ENCODE peak calls at places on chromosomes 5 and 9, in ten cellular contexts. R is esophagus muscularis mucosa, W is K562, F is stomach, E is sigmoid colon, V is A549, S is GM12878, M is transverse colon, I is HepG2, G is H1. U is an unnamed sample.

GRCh38 chr5:80152778-80153177 is 103.1 kb downstream of the SERINC5 start:
- DNase-seq in R (no peak), W (no peak), F (no peak), E (no peak), V (no peak), S (no peak), M (no peak), I (no peak), G (no peak), U (no peak)

GRCh38 chr5:52798952-52799351 is 11.2 kb downstream of the ITGA1 start:
- DNase-seq in R (no peak), W (no peak), F (no peak), E (no peak), V (no peak), S (no peak), M (no peak), I (no peak), G (no peak), U (no peak)

GRCh38 chr5:159965031-159965837 is 43.7 kb upstream of the TTC1 start:
- DNase-seq in R (no peak), W (peak; percentile 43), F (peak; percentile 55), E (no peak), V (peak; percentile 45), S (no peak), M (peak; percentile 50), I (peak; percentile 20), G (peak; percentile 85), U (peak; percentile 21)

GRCh38 chr9:91720313-91720712 is 229.7 kb downstream of the ROR2 start:
- DNase-seq in R (no peak), W (no peak), F (no peak), E (no peak), V (no peak), S (no peak), M (no peak), I (no peak), G (no peak), U (no peak)

GRCh38 chr5:113195726-113196125 is 219.1 kb downstream of the DCP2 start:
- DNase-seq in R (no peak), W (no peak), F (no peak), E (no peak), V (no peak), S (no peak), M (no peak), I (no peak), G (no peak), U (no peak)

GRCh38 chr5:54317511-54318260 is 7.3 kb upstream of the ARL15 start:
- DNase-seq in R (no peak), W (no peak), F (no peak), E (no peak), V (no peak), S (no peak), M (no peak), I (no peak), G (no peak), U (no peak)

GRCh38 chr5:51395245-51395644 is 12.0 kb downstream of the ISL1 start:
- DNase-seq in R (no peak), W (no peak), F (no peak), E (no peak), V (no peak), S (no peak), M (no peak), I (no peak), G (no peak), U (no peak)

GRCh38 chr9:3337515-3337914 is 188.3 kb downstream of the RFX3 start:
- DNase-seq in R (no peak), W (peak; percentile 5), F (no peak), E (no peak), V (no peak), S (no peak), M (no peak), I (no peak), G (no peak), U (no peak)

GRCh38 chr5:151164687-151165392 is 7.3 kb upstream of the ANXA6 start:
- DNase-seq in R (no peak), W (peak; percentile 87), F (peak; percentile 82), E (peak; percentile 91), V (peak; percentile 77), S (peak; percentile 83), M (peak; percentile 85), I (peak; percentile 69), G (peak; percentile 85), U (peak; percentile 88)

GRCh38 chr5:6220346-6221088 is 157.8 kb downstream of the MED10 start:
- DNase-seq in R (peak; percentile 64), W (no peak), F (no peak), E (no peak), V (no peak), S (no peak), M (no peak), I (peak; percentile 79), G (no peak), U (no peak)
- H3K4me1 ChIP-seq in R (no peaks in the 10 kb centered on the region), W (no peaks in the 10 kb centered on the region), F (no peaks in the 10 kb centered on the region), E (no peaks in the 10 kb centered on the region), V (no peaks in the 10 kb centered on the region), S (no peaks in the 10 kb centered on the region), M (no peaks in the 10 kb centered on the region), I (peaks cover 23% of the 10 kb centered on the region), G (no peaks in the 10 kb centered on the region), U (no peaks in the 10 kb centered on the region)

GRCh38 chr9:128409450-128409849 is 11.2 kb upstream of the CERCAM start:
- DNase-seq in R (no peak), W (no peak), F (no peak), E (no peak), V (no peak), S (no peak), M (no peak), I (no peak), G (no peak), U (no peak)

GRCh38 chr9:128411373-128412119 is 9.1 kb upstream of the CERCAM start:
- DNase-seq in R (no peak), W (no peak), F (no peak), E (no peak), V (no peak), S (no peak), M (no peak), I (no peak), G (no peak), U (no peak)

GRCh38 chr9:128409998-128410397 is 10.7 kb upstream of the CERCAM start:
- DNase-seq in R (no peak), W (peak; percentile 55), F (no peak), E (no peak), V (peak; percentile 59), S (no peak), M (no peak), I (peak; percentile 24), G (no peak), U (no peak)

GRCh38 chr9:128414461-128414860 is 6.2 kb upstream of the CERCAM start:
- DNase-seq in R (no peak), W (peak; percentile 45), F (no peak), E (no peak), V (peak; percentile 55), S (no peak), M (no peak), I (peak; percentile 50), G (no peak), U (no peak)

DNA sequence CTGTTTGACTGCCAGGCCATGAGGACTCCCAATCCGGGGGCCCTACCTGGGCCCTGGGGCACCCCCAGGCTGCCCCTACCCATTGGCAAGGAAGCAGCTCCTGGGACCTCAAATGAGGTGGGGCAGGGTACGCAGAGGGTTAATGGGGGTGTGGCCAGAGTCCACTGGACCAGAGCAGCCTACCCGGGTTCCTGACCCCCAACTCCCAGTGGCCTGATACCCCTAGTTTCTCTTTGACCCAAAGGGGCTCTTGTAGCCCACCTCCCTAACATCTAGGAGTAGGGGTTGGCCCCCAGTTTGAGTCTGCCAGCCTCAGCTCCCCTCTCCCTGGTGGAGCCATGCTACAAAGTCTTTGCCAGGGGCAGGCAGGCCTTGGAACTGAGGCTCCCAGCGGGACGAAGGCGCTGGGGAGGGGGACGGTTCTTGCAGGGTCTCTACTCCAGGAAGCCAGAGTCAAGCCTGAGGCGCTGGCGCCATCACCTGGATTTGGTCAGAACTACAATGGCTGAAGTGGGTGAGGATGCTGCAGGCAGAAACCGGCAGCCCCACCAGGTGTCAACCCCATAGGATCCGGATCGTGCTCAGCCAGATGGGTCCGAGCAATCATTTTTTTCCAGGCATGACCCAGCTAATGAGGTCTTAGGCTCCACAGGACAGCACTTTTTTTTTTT is 8.4 kb upstream of the CERCAM start:
- DNase-seq in R (no peak), W (peak; percentile 81), F (peak; percentile 44), E (no peak), V (peak; percentile 52), S (no peak), M (peak; percentile 29), I (peak; percentile 58), G (peak; percentile 100), U (peak; percentile 27)
- TF ChIP-seq EP300 in R (no peak), W (no peak), F (no peak), E (no peak), V (no peak), S (no peak), M (no peak), I (no peak), G (no peak), U (no peak)

GRCh38 chr5:181243020-181243520 is 636 bp downstream of the RACK1 start:
- DNase-seq in R (no peak), W (peak; percentile 30), F (no peak), E (peak; percentile 73), V (no peak), S (no peak), M (no peak), I (no peak), G (no peak), U (no peak)

GRCh38 chr5:181245427-181246275 is 1.9 kb upstream of the RACK1 start:
- DNase-seq in R (no peak), W (peak; percentile 40), F (no peak), E (no peak), V (no peak), S (no peak), M (peak; percentile 31), I (no peak), G (peak; percentile 71), U (no peak)

GRCh38 chr5:181242031-181242451 is 1.7 kb downstream of the RACK1 start:
- DNase-seq in R (no peak), W (no peak), F (no peak), E (peak; percentile 60), V (no peak), S (no peak), M (no peak), I (no peak), G (no peak), U (no peak)

GRCh38 chr5:181241393-181241975 is 2.2 kb downstream of the RACK1 start:
- DNase-seq in R (no peak), W (peak; percentile 56), F (no peak), E (peak; percentile 50), V (peak; percentile 64), S (no peak), M (no peak), I (peak; percentile 90), G (no peak), U (no peak)

GRCh38 chr5:181243521-181244307 is at the start of gene RACK1:
- DNase-seq in R (peak; percentile 98), W (peak; percentile 94), F (peak; percentile 88), E (peak; percentile 93), V (peak; percentile 92), S (peak; percentile 89), M (peak; percentile 90), I (peak; percentile 87), G (peak; percentile 91), U (peak; percentile 86)
- TF ChIP-seq POLR2A in R (peak; percentile 90), W (peak; percentile 99), F (no peak), E (peak; percentile 69), V (peak; percentile 93), S (peak; percentile 99), M (peak; percentile 76), I (peak; percentile 96), G (no peak), U (peak; percentile 20)

DNA sequence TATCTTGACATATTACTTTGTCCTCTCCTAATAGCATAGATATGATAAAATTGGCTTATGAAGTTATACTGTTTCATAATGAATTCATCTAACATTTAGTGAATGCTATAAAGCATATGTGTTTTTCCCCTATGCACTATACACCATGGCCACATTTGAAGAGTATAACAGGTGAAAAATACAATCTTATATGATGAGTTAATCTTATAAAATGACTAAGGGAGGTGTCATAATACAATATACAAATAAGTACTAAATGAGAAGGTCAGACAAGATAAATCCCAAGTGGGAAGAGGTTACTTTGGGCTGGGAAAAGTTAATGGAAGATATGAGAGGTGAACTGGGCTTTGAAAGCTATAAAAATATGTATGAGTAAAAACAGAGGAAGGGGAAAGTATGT is 174.4 kb downstream of the PCSK1 start:
- DNase-seq in R (no peak), W (no peak), F (no peak), E (no peak), V (no peak), S (no peak), M (no peak), I (no peak), G (no peak), U (no peak)
- H3K4me1 ChIP-seq in R (peaks cover 5% of the 10 kb centered on the region), W (peaks cover 3% of the 10 kb centered on the region), F (peaks cover 7% of the 10 kb centered on the region), E (no peaks in the 10 kb centered on the region), V (peaks cover 60% of the 10 kb centered on the region), S (no peaks in the 10 kb centered on the region), M (no peaks in the 10 kb centered on the region), I (peaks cover 25% of the 10 kb centered on the region), G (no peaks in the 10 kb centered on the region), U (no peaks in the 10 kb centered on the region)

U was measured in tibial nerve.